ENCODE peak calls at places on chromosomes 11 and 22, in nine cellular contexts. L, B, P, U, T, N, I, D and O are unnamed samples.

GRCh38 chr11:28566643-28567042 is 458.5 kb downstream of the METTL15 start:
- DNase-seq in L (peak; percentile 63), B (peak; percentile 98), P (peak; percentile 71), U (peak; percentile 11), T (peak; percentile 90), N (no peak), I (peak; percentile 73), D (peak; percentile 86), O (peak; percentile 5)

GRCh38 chr11:89175796-89176195 is 1.9 kb upstream of the TYR start:
- DNase-seq in L (no peak), B (no peak), P (no peak), U (no peak), T (no peak), N (no peak), I (no peak), D (no peak), O (no peak)

GRCh38 chr11:72240461-72241289 is 3.3 kb downstream of the PHOX2A start:
- DNase-seq in L (no peak), B (no peak), P (no peak), U (peak; percentile 80), T (no peak), N (no peak), I (no peak), D (no peak), O (peak; percentile 34)

GRCh38 chr22:27598792-27599191 is 202.8 kb downstream of the MN1 start:
- DNase-seq in L (no peak), B (no peak), P (no peak), U (no peak), T (no peak), N (no peak), I (no peak), D (no peak), O (no peak)

GRCh38 chr11:83072689-83073242 is 1.1 kb upstream of the RAB30 start:
- DNase-seq in L (no peak), B (no peak), P (no peak), U (no peak), T (no peak), N (no peak), I (no peak), D (no peak), O (no peak)

GRCh38 chr11:70203749-70204465 is 811 bp downstream of the FADD start:
- DNase-seq in L (peak; percentile 78), B (peak; percentile 79), P (no peak), U (no peak), T (peak; percentile 90), N (peak; percentile 87), I (peak; percentile 62), D (peak; percentile 30), O (peak; percentile 74)

GRCh38 chr22:32583921-32584335 is 109.3 kb downstream of the FBXO7 start:
- DNase-seq in L (no peak), B (no peak), P (no peak), U (no peak), T (no peak), N (no peak), I (no peak), D (no peak), O (no peak)

GRCh38 chr11:69587454-69588081 is 53.4 kb upstream of the CCND1 start:
- DNase-seq in L (no peak), B (peak; percentile 58), P (no peak), U (no peak), T (peak; percentile 86), N (no peak), I (no peak), D (peak; percentile 68), O (no peak)

GRCh38 chr11:122062763-122063162 is 53.3 kb downstream of the BLID start:
- DNase-seq in L (no peak), B (no peak), P (no peak), U (no peak), T (no peak), N (no peak), I (no peak), D (no peak), O (no peak)

GRCh38 chr11:86069408-86070086 is 663 bp upstream of the PICALM start:
- DNase-seq in L (peak; percentile 65), B (peak; percentile 99), P (no peak), U (no peak), T (peak; percentile 89), N (no peak), I (no peak), D (peak; percentile 88), O (peak; percentile 73)

GRCh38 chr11:126115253-126115540 is 52.5 kb upstream of the CDON start:
- DNase-seq in L (peak; percentile 60), B (no peak), P (no peak), U (no peak), T (no peak), N (no peak), I (peak; percentile 57), D (no peak), O (no peak)

GRCh38 chr22:43998865-43999264 is 25.2 kb upstream of the PARVB start:
- DNase-seq in L (no peak), B (no peak), P (no peak), U (no peak), T (no peak), N (no peak), I (peak; percentile 26), D (no peak), O (no peak)

GRCh38 chr11:111064118-111064517 is 181.4 kb upstream of the POU2AF2 start:
- DNase-seq in L (no peak), B (peak; percentile 86), P (no peak), U (no peak), T (no peak), N (no peak), I (no peak), D (peak; percentile 60), O (no peak)

GRCh38 chr22:39959640-39960447 is at the start of gene TMA7B:
- DNase-seq in L (no peak), B (peak; percentile 63), P (no peak), U (peak; percentile 73), T (peak; percentile 58), N (peak; percentile 17), I (no peak), D (no peak), O (no peak)
- H3K27me3 ChIP-seq in L (no peaks in the 10 kb centered on the region), B (no peaks in the 10 kb centered on the region), P (no peaks in the 10 kb centered on the region), U (peaks cover 3% of the 10 kb centered on the region), T (no peaks in the 10 kb centered on the region), N (no peaks in the 10 kb centered on the region), I (peaks cover 6% of the 10 kb centered on the region), D (no peaks in the 10 kb centered on the region), O (no peaks in the 10 kb centered on the region)

GRCh38 chr11:44870615-44871176 is 80.0 kb downstream of the TP53I11 start:
- DNase-seq in L (no peak), B (no peak), P (no peak), U (no peak), T (no peak), N (no peak), I (no peak), D (no peak), O (no peak)
- H3K27me3 ChIP-seq in L (no peaks in the 10 kb centered on the region), B (peaks cover 27% of the 10 kb centered on the region), P (no peaks in the 10 kb centered on the region), U (no peaks in the 10 kb centered on the region), T (peaks cover 22% of the 10 kb centered on the region), N (no peaks in the 10 kb centered on the region), I (peaks cover 6% of the 10 kb centered on the region), D (peaks cover 23% of the 10 kb centered on the region), O (no peaks in the 10 kb centered on the region)

GRCh38 chr11:117437041-117437790 is 109.6 kb downstream of the CEP164 start:
- DNase-seq in L (no peak), B (no peak), P (no peak), U (peak; percentile 62), T (no peak), N (no peak), I (no peak), D (no peak), O (no peak)

GRCh38 chr11:117438371-117439000 is 110.8 kb downstream of the CEP164 start:
- DNase-seq in L (no peak), B (peak; percentile 54), P (no peak), U (no peak), T (peak; percentile 7), N (no peak), I (no peak), D (no peak), O (no peak)

GRCh38 chr11:117435296-117435695 is 107.6 kb downstream of the CEP164 start:
- DNase-seq in L (no peak), B (no peak), P (no peak), U (no peak), T (no peak), N (no peak), I (no peak), D (no peak), O (no peak)

GRCh38 chr11:117439256-117439655 is 111.6 kb downstream of the CEP164 start:
- DNase-seq in L (no peak), B (no peak), P (no peak), U (no peak), T (no peak), N (no peak), I (no peak), D (no peak), O (no peak)

DNA sequence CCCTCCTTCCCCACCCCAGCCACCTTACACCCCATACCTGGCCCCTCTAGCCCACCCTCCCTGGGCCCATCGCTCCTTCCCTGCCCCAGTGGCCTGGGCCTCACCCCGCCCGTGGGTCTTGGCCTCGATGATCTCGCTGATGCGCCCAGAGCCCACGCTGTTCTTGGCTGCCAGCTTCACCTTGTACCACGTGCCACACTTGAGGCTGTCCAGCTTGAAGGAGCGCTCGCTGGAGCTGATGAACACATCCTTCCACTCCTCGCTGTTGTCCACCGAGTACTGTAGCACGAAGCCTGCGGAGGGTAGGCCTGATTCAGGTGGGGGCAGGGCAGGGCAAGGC is 110.1 kb downstream of the CEP164 start:
- DNase-seq in L (no peak), B (no peak), P (no peak), U (no peak), T (no peak), N (no peak), I (no peak), D (no peak), O (no peak)
- H3K27me3 ChIP-seq in L (no peaks in the 10 kb centered on the region), B (peaks cover 11% of the 10 kb centered on the region), P (peaks cover 5% of the 10 kb centered on the region), U (no peaks in the 10 kb centered on the region), T (no peaks in the 10 kb centered on the region), N (no peaks in the 10 kb centered on the region), I (peaks cover 27% of the 10 kb centered on the region), D (peaks cover 6% of the 10 kb centered on the region), O (peaks cover 2% of the 10 kb centered on the region)

GRCh38 chr11:38530226-38530625 is 1932.2 kb upstream of the RAG2 start:
- DNase-seq in L (no peak), B (peak; percentile 29), P (no peak), U (no peak), T (peak; percentile 87), N (no peak), I (no peak), D (no peak), O (no peak)

DNA sequence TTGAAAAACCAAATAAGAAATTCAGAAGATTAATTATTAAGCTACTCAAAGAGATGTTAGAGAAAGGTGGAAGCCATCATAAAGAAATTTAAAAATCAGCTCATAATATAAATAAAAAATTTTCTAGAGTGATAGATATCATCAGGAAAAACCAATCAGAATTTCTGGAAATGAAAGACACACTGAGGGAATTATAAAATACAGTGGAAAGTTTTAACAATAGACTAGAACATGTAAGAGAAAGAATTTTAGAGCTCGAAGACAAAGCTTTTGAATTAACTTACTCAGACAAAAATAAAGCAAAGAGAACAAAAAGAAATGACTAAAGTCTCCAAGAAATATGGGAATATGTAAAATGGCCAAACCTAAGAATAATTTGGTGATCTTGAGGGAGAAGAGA is 1926.9 kb upstream of the RAG2 start:
- DNase-seq in L (no peak), B (no peak), P (no peak), U (no peak), T (no peak), N (no peak), I (no peak), D (no peak), O (no peak)
- H3K27me3 ChIP-seq in L (no peaks in the 10 kb centered on the region), B (no peaks in the 10 kb centered on the region), P (no peaks in the 10 kb centered on the region), U (no peaks in the 10 kb centered on the region), T (no peaks in the 10 kb centered on the region), N (no peaks in the 10 kb centered on the region), I (no peaks in the 10 kb centered on the region), D (no peaks in the 10 kb centered on the region), O (no peaks in the 10 kb centered on the region)